ENCODE peak calls at places on chromosomes 4 and X, in seven cellular contexts. One of them, this sample, is unnamed.

GRCh38 chr4:90171491-90171890 is 44.3 kb downstream of the CCSER1 start:
- DNase-seq in CD8-positive, alpha-beta memory T cell: no peak
- DNase-seq in PC-3: no peak
- DNase-seq in HepG2: no peak
- DNase-seq in H9: no peak
- DNase-seq in prostate gland: no peak
- DNase-seq in transverse colon: no peak
- DNase-seq in this sample: no peak

GRCh38 chrX:155314260-155314659 is 20.2 kb downstream of the CLIC2 start:
- DNase-seq in CD8-positive, alpha-beta memory T cell: no peak
- DNase-seq in prostate gland: no peak
- DNase-seq in HepG2: no peak
- DNase-seq in H9: peak; percentile 29
- DNase-seq in PC-3: no peak
- DNase-seq in transverse colon: no peak
- DNase-seq in this sample: no peak

GRCh38 chr4:95190751-95191436 is 357.9 kb downstream of the UNC5C start:
- DNase-seq in PC-3: peak; percentile 37
- DNase-seq in HepG2: no peak
- DNase-seq in CD8-positive, alpha-beta memory T cell: no peak
- DNase-seq in H9: no peak
- DNase-seq in transverse colon: no peak
- DNase-seq in prostate gland: peak; percentile 30
- DNase-seq in this sample: no peak

GRCh38 chr4:139789096-139789495 is 123.5 kb downstream of the MGST2 start:
- DNase-seq in prostate gland: no peak
- DNase-seq in HepG2: no peak
- DNase-seq in transverse colon: no peak
- DNase-seq in PC-3: no peak
- DNase-seq in H9: no peak
- DNase-seq in CD8-positive, alpha-beta memory T cell: no peak
- DNase-seq in this sample: no peak

GRCh38 chrX:37420756-37421155 is 71.6 kb downstream of the PRRG1 start:
- DNase-seq in H9: no peak
- DNase-seq in PC-3: no peak
- DNase-seq in transverse colon: no peak
- DNase-seq in CD8-positive, alpha-beta memory T cell: no peak
- DNase-seq in HepG2: no peak
- DNase-seq in prostate gland: no peak
- DNase-seq in this sample: no peak

GRCh38 chrX:4764888-4765287 is 1051.4 kb upstream of the PRKX start:
- DNase-seq in CD8-positive, alpha-beta memory T cell: no peak
- DNase-seq in transverse colon: no peak
- DNase-seq in HepG2: no peak
- DNase-seq in PC-3: peak; percentile 70
- DNase-seq in prostate gland: no peak
- DNase-seq in H9: no peak
- DNase-seq in this sample: no peak

GRCh38 chr4:147596377-147596776 is 20.8 kb upstream of the TMEM184C start:
- DNase-seq in prostate gland: no peak
- DNase-seq in PC-3: peak; percentile 24
- DNase-seq in H9: no peak
- DNase-seq in transverse colon: no peak
- DNase-seq in CD8-positive, alpha-beta memory T cell: no peak
- DNase-seq in HepG2: no peak
- DNase-seq in this sample: no peak

GRCh38 chrX:149013081-149013480 is 492.0 kb downstream of the IDS start:
- DNase-seq in CD8-positive, alpha-beta memory T cell: no peak
- DNase-seq in transverse colon: no peak
- DNase-seq in PC-3: no peak
- DNase-seq in H9: no peak
- DNase-seq in HepG2: no peak
- DNase-seq in prostate gland: no peak
- DNase-seq in this sample: no peak

GRCh38 chrX:50747471-50747900 is 66.5 kb downstream of the SHROOM4 start:
- DNase-seq in prostate gland: no peak
- DNase-seq in HepG2: peak; percentile 3
- DNase-seq in transverse colon: no peak
- DNase-seq in H9: no peak
- DNase-seq in CD8-positive, alpha-beta memory T cell: no peak
- DNase-seq in PC-3: peak; percentile 28
- DNase-seq in this sample: no peak

GRCh38 chr4:150518559-150518958 is 63.4 kb upstream of the MAB21L2 start:
- DNase-seq in prostate gland: no peak
- DNase-seq in transverse colon: no peak
- DNase-seq in HepG2: no peak
- DNase-seq in H9: no peak
- DNase-seq in PC-3: peak; percentile 74
- DNase-seq in CD8-positive, alpha-beta memory T cell: no peak
- DNase-seq in this sample: no peak

GRCh38 chr4:75180217-75180616 is 247.3 kb downstream of the PARM1 start:
- DNase-seq in prostate gland: no peak
- DNase-seq in CD8-positive, alpha-beta memory T cell: no peak
- DNase-seq in PC-3: peak; percentile 24
- DNase-seq in transverse colon: no peak
- DNase-seq in HepG2: no peak
- DNase-seq in H9: no peak
- DNase-seq in this sample: no peak

GRCh38 chr4:70182517-70183167 is 12.9 kb upstream of the ODAM start:
- DNase-seq in prostate gland: no peak
- DNase-seq in transverse colon: no peak
- DNase-seq in H9: no peak
- DNase-seq in HepG2: peak; percentile 100
- DNase-seq in CD8-positive, alpha-beta memory T cell: no peak
- DNase-seq in PC-3: no peak
- DNase-seq in this sample: no peak

GRCh38 chrX:46803140-46803539 is 33.7 kb upstream of the RP2 start:
- DNase-seq in H9: no peak
- DNase-seq in prostate gland: no peak
- DNase-seq in HepG2: peak; percentile 15
- DNase-seq in transverse colon: no peak
- DNase-seq in PC-3: peak; percentile 46
- DNase-seq in CD8-positive, alpha-beta memory T cell: no peak
- DNase-seq in this sample: no peak

GRCh38 chr4:68466185-68466584 is 18.9 kb downstream of the TMPRSS11E start:
- DNase-seq in HepG2: no peak
- DNase-seq in PC-3: peak; percentile 90
- DNase-seq in CD8-positive, alpha-beta memory T cell: no peak
- DNase-seq in H9: no peak
- DNase-seq in prostate gland: no peak
- DNase-seq in transverse colon: no peak
- DNase-seq in this sample: no peak

GRCh38 chr4:98928131-98928504 is 815 bp downstream of the EIF4E start:
- DNase-seq in H9: peak; percentile 86
- DNase-seq in transverse colon: peak; percentile 75
- DNase-seq in HepG2: peak; percentile 76
- DNase-seq in PC-3: peak; percentile 57
- DNase-seq in prostate gland: peak; percentile 79
- DNase-seq in CD8-positive, alpha-beta memory T cell: no peak
- DNase-seq in this sample: peak; percentile 67

GRCh38 chr4:67327245-67327860 is 217.9 kb downstream of the CENPC start:
- DNase-seq in HepG2: peak; percentile 64
- DNase-seq in prostate gland: peak; percentile 35
- DNase-seq in PC-3: peak; percentile 90
- DNase-seq in transverse colon: peak; percentile 46
- DNase-seq in CD8-positive, alpha-beta memory T cell: peak; percentile 46
- DNase-seq in H9: peak; percentile 38
- DNase-seq in this sample: peak; percentile 50

GRCh38 chr4:8368998-8369397 is 71.5 kb downstream of the ACOX3 start:
- DNase-seq in H9: no peak
- DNase-seq in prostate gland: no peak
- DNase-seq in HepG2: no peak
- DNase-seq in CD8-positive, alpha-beta memory T cell: no peak
- DNase-seq in transverse colon: no peak
- DNase-seq in PC-3: no peak
- DNase-seq in this sample: no peak

GRCh38 chr4:8370106-8370787 is 70.3 kb downstream of the ACOX3 start:
- DNase-seq in transverse colon: no peak
- DNase-seq in H9: no peak
- DNase-seq in PC-3: no peak
- DNase-seq in HepG2: no peak
- DNase-seq in prostate gland: no peak
- DNase-seq in CD8-positive, alpha-beta memory T cell: no peak
- DNase-seq in this sample: no peak

GRCh38 chr4:8370835-8371234 is 69.7 kb downstream of the ACOX3 start:
- DNase-seq in transverse colon: no peak
- DNase-seq in HepG2: no peak
- DNase-seq in PC-3: no peak
- DNase-seq in H9: no peak
- DNase-seq in CD8-positive, alpha-beta memory T cell: no peak
- DNase-seq in prostate gland: no peak
- DNase-seq in this sample: no peak

GRCh38 chr4:8368061-8368481 is 72.5 kb downstream of the ACOX3 start:
- DNase-seq in prostate gland: no peak
- DNase-seq in PC-3: no peak
- DNase-seq in CD8-positive, alpha-beta memory T cell: no peak
- DNase-seq in H9: no peak
- DNase-seq in transverse colon: no peak
- DNase-seq in HepG2: no peak
- DNase-seq in this sample: no peak

DNA sequence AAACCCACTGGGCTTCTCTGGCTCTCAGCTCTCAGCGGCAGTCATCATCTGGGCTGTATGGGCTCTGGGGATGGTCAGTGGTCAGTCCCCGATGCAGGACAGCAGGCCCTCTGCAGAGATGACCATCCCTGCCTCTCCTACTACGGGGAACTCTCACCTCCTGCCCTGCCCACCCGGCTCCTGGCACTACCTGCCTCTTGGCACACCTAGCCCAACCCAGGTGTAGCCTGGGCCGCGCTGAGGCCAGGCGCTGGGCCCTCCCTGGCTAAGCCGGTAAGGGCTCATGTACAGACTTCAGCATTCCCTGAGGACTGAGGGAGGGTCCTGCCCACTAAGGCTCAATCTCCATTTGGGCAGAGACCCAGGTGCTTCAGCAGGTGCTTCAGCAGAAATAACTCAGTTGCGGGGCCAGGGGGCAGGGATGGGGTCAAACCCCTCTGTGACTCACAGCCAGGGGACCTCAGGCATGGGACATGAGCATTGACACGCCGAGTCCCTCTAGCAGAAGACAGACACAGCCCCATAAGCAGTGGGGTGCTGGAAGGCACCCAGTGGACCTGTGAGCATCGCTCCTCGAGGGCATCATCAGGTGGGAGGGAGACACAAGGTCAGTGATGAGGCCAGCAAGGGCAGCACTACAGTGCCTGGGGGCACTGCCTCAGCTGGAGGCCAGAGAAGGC is 71.0 kb downstream of the ACOX3 start:
- DNase-seq in CD8-positive, alpha-beta memory T cell: no peak
- DNase-seq in prostate gland: no peak
- DNase-seq in H9: no peak
- DNase-seq in HepG2: no peak
- DNase-seq in PC-3: no peak
- DNase-seq in transverse colon: no peak
- DNase-seq in this sample: no peak
- H3K4me1 ChIP-seq in CD8-positive, alpha-beta memory T cell: no peaks in the 10 kb centered on the region
- H3K4me1 ChIP-seq in prostate gland: no peaks in the 10 kb centered on the region
- H3K4me1 ChIP-seq in H9: no peaks in the 10 kb centered on the region
- H3K4me1 ChIP-seq in HepG2: no peaks in the 10 kb centered on the region
- H3K4me1 ChIP-seq in PC-3: no peaks in the 10 kb centered on the region
- H3K4me1 ChIP-seq in transverse colon: no peaks in the 10 kb centered on the region
- H3K4me1 ChIP-seq in this sample: no peaks in the 10 kb centered on the region

DNA sequence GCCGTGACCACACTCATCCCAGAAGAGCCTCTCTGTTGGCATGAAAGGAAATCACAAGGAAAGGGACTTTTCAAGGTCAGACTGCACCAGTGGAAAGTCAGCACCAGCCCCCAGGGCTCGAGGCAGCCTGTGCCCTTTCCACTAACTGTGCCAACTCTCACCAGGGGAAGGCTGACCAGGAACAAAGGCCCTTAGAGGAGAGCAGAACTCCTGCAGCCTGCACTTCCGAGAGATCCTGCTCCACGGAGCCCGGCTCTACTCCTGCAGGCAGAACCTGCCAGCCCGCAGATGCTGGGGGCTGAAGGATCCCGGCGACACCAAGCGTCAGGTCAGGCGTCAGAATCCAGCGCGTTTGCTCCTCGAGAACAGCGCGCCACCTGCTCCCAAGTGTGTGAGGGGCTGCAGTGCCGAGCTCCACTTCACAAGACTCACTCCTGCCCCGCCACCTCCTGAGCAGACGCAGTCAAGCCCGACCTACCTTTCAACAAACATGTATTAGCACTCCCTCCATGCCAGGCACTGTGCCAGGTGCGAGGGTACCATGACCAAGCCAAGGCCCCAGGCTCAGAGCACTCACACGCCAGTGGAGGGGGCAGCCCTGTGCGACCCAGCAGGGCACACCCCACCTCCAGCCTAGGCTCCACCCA is 13.6 kb upstream of the HELT start:
- DNase-seq in prostate gland: peak; percentile 51
- DNase-seq in transverse colon: peak; percentile 16
- DNase-seq in HepG2: no peak
- DNase-seq in PC-3: no peak
- DNase-seq in CD8-positive, alpha-beta memory T cell: no peak
- DNase-seq in H9: peak; percentile 72
- DNase-seq in this sample: no peak
- H3K27me3 ChIP-seq in prostate gland: no peaks in the 10 kb centered on the region
- H3K27me3 ChIP-seq in transverse colon: peaks cover 19% of the 10 kb centered on the region
- H3K27me3 ChIP-seq in HepG2: peaks cover 30% of the 10 kb centered on the region
- H3K27me3 ChIP-seq in PC-3: peaks cover 16% of the 10 kb centered on the region
- H3K27me3 ChIP-seq in CD8-positive, alpha-beta memory T cell: no peaks in the 10 kb centered on the region
- H3K27me3 ChIP-seq in H9: peaks cover 2% of the 10 kb centered on the region
- H3K27me3 ChIP-seq in this sample: no peaks in the 10 kb centered on the region

DNA sequence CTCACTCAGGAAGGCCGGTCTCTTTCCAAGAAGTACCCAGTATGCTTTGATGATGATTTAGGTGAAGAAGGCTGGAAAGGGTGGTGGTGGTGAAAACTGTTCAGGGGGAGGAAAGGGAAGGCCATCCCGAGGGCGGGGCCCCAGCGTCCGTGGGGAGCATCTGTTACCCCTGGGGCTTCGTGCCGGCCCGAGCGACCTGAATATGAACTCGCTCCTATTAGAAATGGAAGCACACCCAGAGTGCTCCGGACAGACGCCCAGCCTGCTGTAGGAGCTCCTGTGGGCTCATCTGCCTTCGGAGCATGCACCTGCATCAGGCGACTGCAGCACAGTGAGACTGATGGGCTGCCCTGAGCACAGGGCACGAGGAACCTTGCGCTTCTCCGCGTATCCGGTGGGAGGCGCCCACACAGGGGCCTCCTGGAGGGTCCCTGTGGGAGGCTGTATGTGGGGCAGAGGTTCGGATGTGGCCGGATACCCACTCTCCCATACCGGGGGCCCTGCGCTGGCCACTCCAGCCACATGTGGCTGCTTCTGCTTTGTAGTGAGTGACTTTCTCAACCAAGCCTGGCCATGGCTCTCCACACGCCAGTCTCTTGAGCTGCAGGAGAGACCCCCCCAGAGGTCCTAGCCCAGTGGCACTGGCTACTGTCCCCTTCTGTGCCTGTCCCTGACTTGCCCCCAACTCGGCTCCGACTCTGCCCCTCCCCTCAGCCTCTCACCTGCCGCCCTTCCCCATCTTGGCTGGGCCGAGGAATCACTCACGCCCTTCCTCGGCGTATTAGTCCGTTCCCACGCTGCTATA is 36.8 kb downstream of the FGFRL1 start:
- DNase-seq in PC-3: no peak
- DNase-seq in H9: peak; percentile 29
- DNase-seq in prostate gland: no peak
- DNase-seq in CD8-positive, alpha-beta memory T cell: no peak
- DNase-seq in transverse colon: peak; percentile 8
- DNase-seq in HepG2: no peak
- DNase-seq in this sample: no peak
- H3K4me1 ChIP-seq in PC-3: peaks cover 25% of the 10 kb centered on the region
- H3K4me1 ChIP-seq in H9: no peaks in the 10 kb centered on the region
- H3K4me1 ChIP-seq in prostate gland: no peaks in the 10 kb centered on the region
- H3K4me1 ChIP-seq in CD8-positive, alpha-beta memory T cell: no peaks in the 10 kb centered on the region
- H3K4me1 ChIP-seq in transverse colon: peaks cover 24% of the 10 kb centered on the region
- H3K4me1 ChIP-seq in HepG2: peaks cover 23% of the 10 kb centered on the region
- H3K4me1 ChIP-seq in this sample: peaks cover 8% of the 10 kb centered on the region

GRCh38 chr4:7912826-7913225 is 26.8 kb downstream of the AFAP1 start:
- DNase-seq in prostate gland: no peak
- DNase-seq in CD8-positive, alpha-beta memory T cell: no peak
- DNase-seq in HepG2: no peak
- DNase-seq in H9: no peak
- DNase-seq in transverse colon: no peak
- DNase-seq in PC-3: no peak
- DNase-seq in this sample: no peak
- H3K27me3 ChIP-seq in prostate gland: no peaks in the 10 kb centered on the region
- H3K27me3 ChIP-seq in CD8-positive, alpha-beta memory T cell: no peaks in the 10 kb centered on the region
- H3K27me3 ChIP-seq in HepG2: no peaks in the 10 kb centered on the region
- H3K27me3 ChIP-seq in H9: no peaks in the 10 kb centered on the region
- H3K27me3 ChIP-seq in transverse colon: no peaks in the 10 kb centered on the region
- H3K27me3 ChIP-seq in PC-3: no peaks in the 10 kb centered on the region
- H3K27me3 ChIP-seq in this sample: no peaks in the 10 kb centered on the region